ENCODE peak calls at places on chromosomes 12 and 14, in four cellular contexts. One of them, this sample, is unnamed.
A peak's percentile ranks its signal among the peaks of the same experiment; 100 is the strongest.

GRCh38 chr12:12992418-12993175 is 7.5 kb downstream of the HEBP1 start:
- DNase-seq in Peyer's patch: no peak
- DNase-seq in transverse colon: peak; percentile 43
- DNase-seq in breast epithelium: no peak
- DNase-seq in this sample: peak; percentile 50

GRCh38 chr12:68336754-68337343 is 4.7 kb upstream of the MDM1 start:
- DNase-seq in Peyer's patch: no peak
- DNase-seq in transverse colon: peak; percentile 36
- DNase-seq in breast epithelium: no peak
- DNase-seq in this sample: no peak

GRCh38 chr14:50018236-50019210 is 97.8 kb downstream of the VCPKMT start:
- DNase-seq in Peyer's patch: no peak
- DNase-seq in transverse colon: peak; percentile 53
- DNase-seq in breast epithelium: no peak
- DNase-seq in this sample: peak; percentile 48

GRCh38 chr12:27290501-27291168 is 42.0 kb upstream of the BMAL2 start:
- DNase-seq in Peyer's patch: no peak
- DNase-seq in transverse colon: no peak
- DNase-seq in breast epithelium: no peak
- DNase-seq in this sample: no peak

GRCh38 chr12:32273712-32274111 is 125.6 kb upstream of the FGD4 start:
- DNase-seq in Peyer's patch: no peak
- DNase-seq in transverse colon: peak; percentile 55
- DNase-seq in breast epithelium: no peak
- DNase-seq in this sample: no peak

GRCh38 chr12:104610513-104611235 is 153.9 kb downstream of the CHST11 start:
- DNase-seq in Peyer's patch: no peak
- DNase-seq in transverse colon: no peak
- DNase-seq in breast epithelium: no peak
- DNase-seq in this sample: no peak

GRCh38 chr14:89667983-89668382 is 250.9 kb upstream of the FOXN3 start:
- DNase-seq in Peyer's patch: no peak
- DNase-seq in transverse colon: no peak
- DNase-seq in breast epithelium: no peak
- DNase-seq in this sample: no peak

GRCh38 chr14:36515105-36515593 is 4.9 kb downstream of the NKX2-1 start:
- DNase-seq in Peyer's patch: no peak
- DNase-seq in transverse colon: no peak
- DNase-seq in breast epithelium: no peak
- DNase-seq in this sample: no peak

GRCh38 chr14:95338436-95338835 is 18.7 kb upstream of the CLMN start:
- DNase-seq in Peyer's patch: no peak
- DNase-seq in transverse colon: no peak
- DNase-seq in breast epithelium: no peak
- DNase-seq in this sample: no peak

GRCh38 chr12:69642531-69642930 is 31.8 kb upstream of the LRRC10 start:
- DNase-seq in Peyer's patch: no peak
- DNase-seq in transverse colon: no peak
- DNase-seq in breast epithelium: no peak
- DNase-seq in this sample: no peak

GRCh38 chr14:69796797-69797500 is at the start of gene SLC10A1:
- DNase-seq in Peyer's patch: no peak
- DNase-seq in transverse colon: no peak
- DNase-seq in breast epithelium: no peak
- DNase-seq in this sample: no peak

GRCh38 chr12:12244341-12244740 is 22.5 kb downstream of the LRP6 start:
- DNase-seq in Peyer's patch: no peak
- DNase-seq in transverse colon: no peak
- DNase-seq in breast epithelium: no peak
- DNase-seq in this sample: no peak

GRCh38 chr14:92495041-92495440 is 18.5 kb upstream of the RIN3 start:
- DNase-seq in Peyer's patch: no peak
- DNase-seq in transverse colon: no peak
- DNase-seq in breast epithelium: no peak
- DNase-seq in this sample: no peak

GRCh38 chr14:102857444-102857843 is 65.0 kb upstream of the AMN start:
- DNase-seq in Peyer's patch: no peak
- DNase-seq in transverse colon: no peak
- DNase-seq in breast epithelium: no peak
- DNase-seq in this sample: no peak

GRCh38 chr12:49263400-49263763 is 1.5 kb upstream of the TUBA1C start:
- DNase-seq in Peyer's patch: no peak
- DNase-seq in transverse colon: no peak
- DNase-seq in breast epithelium: no peak
- DNase-seq in this sample: no peak

GRCh38 chr12:49261726-49262125 is 3.2 kb upstream of the TUBA1C start:
- DNase-seq in Peyer's patch: no peak
- DNase-seq in transverse colon: no peak
- DNase-seq in breast epithelium: no peak
- DNase-seq in this sample: no peak

GRCh38 chr12:49264466-49264872 is 413 bp upstream of the TUBA1C start:
- DNase-seq in Peyer's patch: no peak
- DNase-seq in transverse colon: no peak
- DNase-seq in breast epithelium: no peak
- DNase-seq in this sample: no peak

GRCh38 chr12:49260831-49261363 is 4.0 kb upstream of the TUBA1C start:
- DNase-seq in Peyer's patch: no peak
- DNase-seq in transverse colon: no peak
- DNase-seq in breast epithelium: no peak
- DNase-seq in this sample: no peak

GRCh38 chr12:49264873-49265792 is at the start of gene TUBA1C:
- DNase-seq in Peyer's patch: peak; percentile 97
- DNase-seq in transverse colon: peak; percentile 96
- DNase-seq in breast epithelium: peak; percentile 90
- DNase-seq in this sample: peak; percentile 80
- TF ChIP-seq POLR2A in Peyer's patch: peak; percentile 95
- TF ChIP-seq POLR2A in transverse colon: peak; percentile 98
- TF ChIP-seq POLR2A in breast epithelium: peak; percentile 76
- TF ChIP-seq POLR2A in this sample: peak; percentile 74

GRCh38 chr14:85474431-85474830 is 55.5 kb upstream of the FLRT2 start:
- DNase-seq in Peyer's patch: no peak
- DNase-seq in transverse colon: no peak
- DNase-seq in breast epithelium: no peak
- DNase-seq in this sample: no peak
- H3K4me1 ChIP-seq in Peyer's patch: no peaks in the 10 kb centered on the region
- H3K4me1 ChIP-seq in transverse colon: no peaks in the 10 kb centered on the region
- H3K4me1 ChIP-seq in breast epithelium: no peaks in the 10 kb centered on the region
- H3K4me1 ChIP-seq in this sample: no peaks in the 10 kb centered on the region

DNA sequence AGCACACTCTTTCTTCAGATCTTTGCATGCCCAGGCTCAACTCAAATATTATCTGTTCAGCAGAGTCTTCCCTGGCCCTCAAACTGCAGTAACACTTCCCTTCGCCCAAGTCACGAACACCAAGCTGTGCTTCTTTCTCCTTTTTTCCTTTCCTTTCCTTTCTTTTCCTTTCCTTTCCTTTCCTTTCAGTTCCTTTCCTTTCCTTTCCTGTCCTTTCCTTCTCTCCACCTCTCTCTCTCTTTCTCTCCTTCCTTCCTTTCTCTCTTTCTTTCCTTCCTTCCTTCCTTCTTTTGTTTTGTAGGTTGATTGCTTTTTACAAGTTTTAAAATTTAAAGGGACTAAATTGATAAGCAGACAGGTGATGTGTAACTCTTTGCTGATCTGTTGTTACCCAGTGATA is 19.0 kb upstream of the ADGRD1 start:
- DNase-seq in Peyer's patch: no peak
- DNase-seq in transverse colon: no peak
- DNase-seq in breast epithelium: no peak
- DNase-seq in this sample: no peak
- H3K27me3 ChIP-seq in Peyer's patch: no peaks in the 10 kb centered on the region
- H3K27me3 ChIP-seq in transverse colon: no peaks in the 10 kb centered on the region
- H3K27me3 ChIP-seq in breast epithelium: no peaks in the 10 kb centered on the region
- H3K27me3 ChIP-seq in this sample: no peaks in the 10 kb centered on the region

GRCh38 chr12:53676715-53677611 is 1.1 kb upstream of the ATP5MC2 start:
- DNase-seq in Peyer's patch: peak; percentile 55
- DNase-seq in transverse colon: peak; percentile 41
- DNase-seq in breast epithelium: no peak
- DNase-seq in this sample: no peak
- TF ChIP-seq POLR2A in Peyer's patch: no peak
- TF ChIP-seq POLR2A in transverse colon: no peak
- TF ChIP-seq POLR2A in breast epithelium: no peak
- TF ChIP-seq POLR2A in this sample: no peak

GRCh38 chr12:63869656-63870055 is 25.2 kb downstream of the SRGAP1 start:
- DNase-seq in Peyer's patch: no peak
- DNase-seq in transverse colon: no peak
- DNase-seq in breast epithelium: no peak
- DNase-seq in this sample: no peak

GRCh38 chr12:63865448-63865847 is 20.9 kb downstream of the SRGAP1 start:
- DNase-seq in Peyer's patch: no peak
- DNase-seq in transverse colon: no peak
- DNase-seq in breast epithelium: no peak
- DNase-seq in this sample: no peak

GRCh38 chr12:63863658-63864455 is 19.4 kb downstream of the SRGAP1 start:
- DNase-seq in Peyer's patch: no peak
- DNase-seq in transverse colon: no peak
- DNase-seq in breast epithelium: no peak
- DNase-seq in this sample: no peak

GRCh38 chr12:63864456-63864709 is 19.9 kb downstream of the SRGAP1 start:
- DNase-seq in Peyer's patch: no peak
- DNase-seq in transverse colon: no peak
- DNase-seq in breast epithelium: no peak
- DNase-seq in this sample: no peak

GRCh38 chr12:63867026-63867425 is 22.5 kb downstream of the SRGAP1 start:
- DNase-seq in Peyer's patch: no peak
- DNase-seq in transverse colon: no peak
- DNase-seq in breast epithelium: no peak
- DNase-seq in this sample: no peak
- H3K4me1 ChIP-seq in Peyer's patch: no peaks in the 10 kb centered on the region
- H3K4me1 ChIP-seq in transverse colon: peaks cover 1% of the 10 kb centered on the region
- H3K4me1 ChIP-seq in breast epithelium: no peaks in the 10 kb centered on the region
- H3K4me1 ChIP-seq in this sample: no peaks in the 10 kb centered on the region

GRCh38 chr12:49296836-49297694 is 2.1 kb downstream of the PRPH start:
- DNase-seq in Peyer's patch: peak; percentile 66
- DNase-seq in transverse colon: peak; percentile 63
- DNase-seq in breast epithelium: no peak
- DNase-seq in this sample: no peak
- H3K27me3 ChIP-seq in Peyer's patch: no peaks in the 10 kb centered on the region
- H3K27me3 ChIP-seq in transverse colon: peaks cover 79% of the 10 kb centered on the region
- H3K27me3 ChIP-seq in breast epithelium: peaks cover 11% of the 10 kb centered on the region
- H3K27me3 ChIP-seq in this sample: no peaks in the 10 kb centered on the region

GRCh38 chr12:117889098-117889497 is 79.7 kb downstream of the KSR2 start:
- DNase-seq in Peyer's patch: no peak
- DNase-seq in transverse colon: no peak
- DNase-seq in breast epithelium: no peak
- DNase-seq in this sample: no peak

GRCh38 chr12:117892441-117892840 is 76.3 kb downstream of the KSR2 start:
- DNase-seq in Peyer's patch: no peak
- DNase-seq in transverse colon: no peak
- DNase-seq in breast epithelium: no peak
- DNase-seq in this sample: no peak

GRCh38 chr12:117896009-117896408 is 72.8 kb downstream of the KSR2 start:
- DNase-seq in Peyer's patch: no peak
- DNase-seq in transverse colon: no peak
- DNase-seq in breast epithelium: no peak
- DNase-seq in this sample: no peak

GRCh38 chr12:117890137-117890536 is 78.7 kb downstream of the KSR2 start:
- DNase-seq in Peyer's patch: no peak
- DNase-seq in transverse colon: no peak
- DNase-seq in breast epithelium: no peak
- DNase-seq in this sample: no peak

DNA sequence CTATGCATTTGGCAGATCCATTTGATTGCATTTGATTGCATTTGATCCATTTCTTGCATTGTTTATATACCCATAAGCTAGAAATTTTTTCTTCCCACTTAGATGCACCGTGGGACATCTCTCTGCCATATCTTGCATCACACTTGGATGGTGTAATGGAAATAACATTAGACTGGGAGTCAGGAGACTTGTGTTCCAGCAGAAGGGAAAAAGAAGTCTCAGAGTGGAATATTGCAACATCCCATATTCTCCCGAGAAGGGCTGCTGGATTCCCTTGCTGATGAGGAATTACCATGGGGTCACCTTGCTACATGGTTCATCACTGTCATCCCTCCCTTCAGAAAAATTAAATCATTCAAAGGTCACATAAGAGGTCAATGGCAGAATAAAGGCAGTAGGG is 78.1 kb downstream of the KSR2 start:
- DNase-seq in Peyer's patch: no peak
- DNase-seq in transverse colon: no peak
- DNase-seq in breast epithelium: no peak
- DNase-seq in this sample: no peak
- TF ChIP-seq POLR2A in Peyer's patch: no peak
- TF ChIP-seq POLR2A in transverse colon: no peak
- TF ChIP-seq POLR2A in breast epithelium: no peak
- TF ChIP-seq POLR2A in this sample: no peak

DNA sequence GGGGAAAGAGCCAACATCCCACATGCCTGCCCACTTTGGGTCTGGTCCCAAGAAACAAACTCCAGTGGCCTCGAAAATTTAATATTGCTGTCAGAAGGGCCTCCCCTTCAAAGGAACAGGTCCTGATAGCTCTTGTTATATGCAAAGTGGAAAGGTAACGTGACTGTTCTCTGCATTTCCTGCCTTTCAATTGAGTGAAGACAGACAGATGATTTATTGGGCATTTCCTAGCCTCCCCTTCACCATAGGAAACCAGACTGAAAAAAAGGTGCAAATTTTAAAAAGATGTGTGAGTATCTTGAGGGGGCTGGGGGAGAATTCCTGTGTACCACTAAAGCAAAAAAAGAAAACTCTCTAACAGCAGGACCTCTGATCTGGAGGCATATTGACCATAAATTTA is 235.2 kb downstream of the ZFP36L1 start:
- DNase-seq in Peyer's patch: no peak
- DNase-seq in transverse colon: no peak
- DNase-seq in breast epithelium: no peak
- DNase-seq in this sample: no peak
- H3K4me1 ChIP-seq in Peyer's patch: no peaks in the 10 kb centered on the region
- H3K4me1 ChIP-seq in transverse colon: peaks cover 7% of the 10 kb centered on the region
- H3K4me1 ChIP-seq in breast epithelium: no peaks in the 10 kb centered on the region
- H3K4me1 ChIP-seq in this sample: peaks cover 20% of the 10 kb centered on the region

GRCh38 chr12:18895946-18896345 is 158.0 kb downstream of the CAPZA3 start:
- DNase-seq in Peyer's patch: no peak
- DNase-seq in transverse colon: no peak
- DNase-seq in breast epithelium: no peak
- DNase-seq in this sample: no peak
- H3K27me3 ChIP-seq in Peyer's patch: no peaks in the 10 kb centered on the region
- H3K27me3 ChIP-seq in transverse colon: no peaks in the 10 kb centered on the region
- H3K27me3 ChIP-seq in breast epithelium: no peaks in the 10 kb centered on the region
- H3K27me3 ChIP-seq in this sample: no peaks in the 10 kb centered on the region